ENCODE peak calls at places on chromosomes 1 and 21, in nine cellular contexts. A is coronary artery, L is cardiac muscle cell, V is cardiac fibroblast, Y is heart left ventricle, F is GM12865, S is lower leg skin, E is RWPE1, P is right atrium auricular region. Z is an unnamed sample.

GRCh38 chr1:42756956-42757891 is 9.6 kb downstream of the P3H1 start:
- DNase-seq in A (no peak), L (peak), V (peak), Y (no peak), F (peak), S (no peak), E (peak), P (no peak), Z (no peak)

GRCh38 chr1:236868625-236869467 is 73.8 kb downstream of the MTR start:
- DNase-seq in A (no peak), L (peak), V (peak), Y (no peak), F (peak), S (no peak), E (peak), P (no peak), Z (no peak)

GRCh38 chr21:27043377-27043776 is 76.5 kb upstream of the ADAMTS5 start:
- DNase-seq in A (no peak), L (no peak), V (no peak), Y (no peak), F (no peak), S (no peak), E (no peak), P (no peak), Z (no peak)

GRCh38 chr1:106568161-106568560 is 488.3 kb upstream of the PRMT6 start:
- DNase-seq in A (no peak), L (no peak), V (no peak), Y (no peak), F (no peak), S (no peak), E (no peak), P (no peak), Z (no peak)

GRCh38 chr1:7149080-7149838 is 364.0 kb downstream of the CAMTA1 start:
- DNase-seq in A (no peak), L (peak), V (no peak), Y (peak), F (no peak), S (no peak), E (peak), P (no peak), Z (no peak)

GRCh38 chr1:11862890-11863289 is 4.1 kb upstream of the NPPB start:
- DNase-seq in A (no peak), L (peak), V (peak), Y (no peak), F (no peak), S (no peak), E (peak), P (no peak), Z (no peak)

GRCh38 chr1:111481387-111482221 is 7.8 kb downstream of the C1orf162 start:
- DNase-seq in A (no peak), L (peak), V (peak), Y (peak), F (peak), S (peak), E (peak), P (peak), Z (no peak)

GRCh38 chr1:67888707-67889106 is 55.4 kb upstream of the GNG12 start:
- DNase-seq in A (no peak), L (peak), V (peak), Y (no peak), F (no peak), S (no peak), E (no peak), P (no peak), Z (no peak)

GRCh38 chr1:10424034-10424433 is 6.2 kb upstream of the CENPS start:
- DNase-seq in A (no peak), L (peak), V (peak), Y (peak), F (no peak), S (no peak), E (no peak), P (no peak), Z (no peak)

GRCh38 chr1:109910963-109911798 is 532 bp downstream of the CSF1 start:
- DNase-seq in A (no peak), L (no peak), V (peak), Y (no peak), F (peak), S (no peak), E (no peak), P (no peak), Z (no peak)

GRCh38 chr1:147699686-147700041 is 29.3 kb upstream of the ACP6 start:
- DNase-seq in A (no peak), L (no peak), V (no peak), Y (no peak), F (no peak), S (no peak), E (no peak), P (no peak), Z (no peak)

GRCh38 chr1:236854602-236854978 is 59.5 kb downstream of the MTR start:
- DNase-seq in A (no peak), L (peak), V (peak), Y (no peak), F (no peak), S (no peak), E (peak), P (no peak), Z (no peak)

GRCh38 chr1:175479521-175480342 is 263.7 kb downstream of the TNR start:
- DNase-seq in A (no peak), L (peak), V (no peak), Y (no peak), F (no peak), S (peak), E (no peak), P (no peak), Z (no peak)

GRCh38 chr1:185595835-185596667 is 138.1 kb upstream of the HMCN1 start:
- DNase-seq in A (no peak), L (peak), V (peak), Y (no peak), F (peak), S (no peak), E (peak), P (no peak), Z (no peak)

GRCh38 chr1:53681647-53682368 is 57.2 kb downstream of the GLIS1 start:
- DNase-seq in A (no peak), L (peak), V (peak), Y (peak), F (peak), S (peak), E (peak), P (no peak), Z (no peak)

GRCh38 chr1:11860586-11860985 is 1.8 kb upstream of the NPPB start:
- DNase-seq in A (no peak), L (no peak), V (no peak), Y (no peak), F (no peak), S (no peak), E (no peak), P (no peak), Z (no peak)

GRCh38 chr1:229037806-229038405 is 233.0 kb upstream of the RAB4A start:
- DNase-seq in A (no peak), L (peak), V (no peak), Y (no peak), F (no peak), S (no peak), E (no peak), P (no peak), Z (no peak)

GRCh38 chr1:37514350-37515184 is at the start of gene MEAF6:
- DNase-seq in A (peak), L (peak), V (peak), Y (peak), F (peak), S (peak), E (peak), P (peak), Z (peak)

GRCh38 chr1:32825181-32825580 is 7.7 kb downstream of the S100PBP start:
- DNase-seq in A (no peak), L (no peak), V (no peak), Y (no peak), F (no peak), S (no peak), E (no peak), P (no peak), Z (no peak)

GRCh38 chr1:32830092-32830852 is 12.8 kb downstream of the S100PBP start:
- DNase-seq in A (no peak), L (no peak), V (no peak), Y (no peak), F (no peak), S (no peak), E (no peak), P (no peak), Z (no peak)

GRCh38 chr1:32831878-32832277 is 14.4 kb downstream of the S100PBP start:
- DNase-seq in A (no peak), L (no peak), V (no peak), Y (no peak), F (no peak), S (no peak), E (no peak), P (no peak), Z (no peak)

DNA sequence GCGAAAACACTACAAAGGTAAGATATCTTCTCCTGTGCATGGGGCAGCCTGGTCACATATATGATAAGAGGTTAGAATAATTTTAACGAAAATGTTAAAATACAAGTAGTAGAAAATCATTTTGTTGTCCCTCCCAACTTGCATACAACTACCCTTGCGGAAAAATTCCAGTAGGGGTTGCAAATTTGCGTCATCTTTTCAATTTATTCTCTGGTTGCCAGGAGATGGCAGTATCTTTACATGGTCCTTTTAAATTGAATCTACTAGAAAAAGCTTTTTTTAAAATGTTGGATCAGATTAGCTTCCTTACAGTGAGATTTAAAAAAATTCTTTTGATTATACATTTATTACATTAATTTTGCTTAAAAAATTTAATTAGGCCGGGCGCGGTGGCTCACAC is 10.9 kb downstream of the S100PBP start:
- DNase-seq in A (no peak), L (peak), V (peak), Y (no peak), F (no peak), S (no peak), E (no peak), P (no peak), Z (no peak)
- TF ChIP-seq CTCF in A (no peak), L (peak), V (no peak), Y (peak), F (no peak), S (no peak), E (no peak), P (peak), Z (peak)

GRCh38 chr1:212981025-212981495 is 30.7 kb downstream of the VASH2 start:
- DNase-seq in A (no peak), L (peak), V (no peak), Y (peak), F (no peak), S (peak), E (no peak), P (peak), Z (no peak)

GRCh38 chr1:212981571-212982328 is 31.4 kb downstream of the VASH2 start:
- DNase-seq in A (no peak), L (no peak), V (no peak), Y (peak), F (peak), S (peak), E (no peak), P (no peak), Z (no peak)

GRCh38 chr1:212979340-212980122 is 29.2 kb downstream of the VASH2 start:
- DNase-seq in A (no peak), L (no peak), V (peak), Y (no peak), F (peak), S (peak), E (no peak), P (peak), Z (peak)

GRCh38 chr1:212977781-212978645 is 27.7 kb downstream of the VASH2 start:
- DNase-seq in A (no peak), L (no peak), V (no peak), Y (no peak), F (peak), S (peak), E (no peak), P (peak), Z (peak)

GRCh38 chr1:212980123-212980800 is 29.9 kb downstream of the VASH2 start:
- DNase-seq in A (no peak), L (peak), V (peak), Y (peak), F (no peak), S (peak), E (no peak), P (peak), Z (peak)
- TF ChIP-seq CTCF in A (no peak), L (no peak), V (peak), Y (no peak), F (peak), S (no peak), E (no peak), P (peak), Z (no peak)

GRCh38 chr21:42541174-42541573 is 27.5 kb downstream of the SLC37A1 start:
- DNase-seq in A (no peak), L (no peak), V (no peak), Y (no peak), F (no peak), S (no peak), E (no peak), P (no peak), Z (no peak)

GRCh38 chr21:42538479-42539275 is 25.0 kb downstream of the SLC37A1 start:
- DNase-seq in A (no peak), L (no peak), V (no peak), Y (no peak), F (no peak), S (no peak), E (no peak), P (no peak), Z (no peak)

GRCh38 chr21:42540396-42540795 is 26.7 kb downstream of the SLC37A1 start:
- DNase-seq in A (no peak), L (no peak), V (no peak), Y (no peak), F (no peak), S (no peak), E (no peak), P (no peak), Z (no peak)

GRCh38 chr21:42539342-42539741 is 25.7 kb downstream of the SLC37A1 start:
- DNase-seq in A (no peak), L (no peak), V (no peak), Y (no peak), F (no peak), S (no peak), E (no peak), P (no peak), Z (no peak)

DNA sequence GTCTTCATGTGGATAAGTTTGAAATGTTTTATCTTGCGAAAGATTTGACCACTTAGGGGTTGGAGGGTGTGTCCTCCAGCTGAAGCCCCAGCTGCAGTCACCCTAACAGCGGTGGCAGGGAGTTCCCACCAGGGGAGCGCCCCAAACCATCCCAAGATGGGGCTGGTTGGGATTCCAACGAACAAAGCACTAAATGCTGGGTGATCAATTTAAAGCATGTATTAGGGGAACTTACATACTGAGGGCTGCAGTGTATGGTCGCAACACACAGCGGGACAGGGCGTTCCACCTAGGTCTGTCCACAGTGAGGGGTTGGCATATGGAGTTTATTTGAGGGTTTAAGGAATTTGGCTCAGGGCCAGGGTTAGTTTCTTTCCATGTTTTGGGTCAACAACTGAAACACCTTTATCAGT is 26.3 kb downstream of the SLC37A1 start:
- DNase-seq in A (no peak), L (no peak), V (no peak), Y (no peak), F (no peak), S (no peak), E (no peak), P (no peak), Z (no peak)
- TF ChIP-seq CTCF in A (no peak), L (peak), V (no peak), Y (no peak), F (no peak), S (no peak), E (no peak), P (no peak), Z (peak)

GRCh38 chr1:88552226-88552625 is 131.8 kb upstream of the PKN2 start:
- DNase-seq in A (no peak), L (no peak), V (no peak), Y (no peak), F (no peak), S (no peak), E (no peak), P (no peak), Z (no peak)

GRCh38 chr1:88544166-88544565 is 139.9 kb upstream of the PKN2 start:
- DNase-seq in A (no peak), L (no peak), V (no peak), Y (no peak), F (no peak), S (no peak), E (no peak), P (no peak), Z (no peak)

GRCh38 chr1:88549536-88549935 is 134.5 kb upstream of the PKN2 start:
- DNase-seq in A (no peak), L (peak), V (peak), Y (no peak), F (no peak), S (no peak), E (no peak), P (no peak), Z (no peak)
- TF ChIP-seq CTCF in A (no peak), L (no peak), V (peak), Y (peak), F (no peak), S (no peak), E (peak), P (peak), Z (peak)

DNA sequence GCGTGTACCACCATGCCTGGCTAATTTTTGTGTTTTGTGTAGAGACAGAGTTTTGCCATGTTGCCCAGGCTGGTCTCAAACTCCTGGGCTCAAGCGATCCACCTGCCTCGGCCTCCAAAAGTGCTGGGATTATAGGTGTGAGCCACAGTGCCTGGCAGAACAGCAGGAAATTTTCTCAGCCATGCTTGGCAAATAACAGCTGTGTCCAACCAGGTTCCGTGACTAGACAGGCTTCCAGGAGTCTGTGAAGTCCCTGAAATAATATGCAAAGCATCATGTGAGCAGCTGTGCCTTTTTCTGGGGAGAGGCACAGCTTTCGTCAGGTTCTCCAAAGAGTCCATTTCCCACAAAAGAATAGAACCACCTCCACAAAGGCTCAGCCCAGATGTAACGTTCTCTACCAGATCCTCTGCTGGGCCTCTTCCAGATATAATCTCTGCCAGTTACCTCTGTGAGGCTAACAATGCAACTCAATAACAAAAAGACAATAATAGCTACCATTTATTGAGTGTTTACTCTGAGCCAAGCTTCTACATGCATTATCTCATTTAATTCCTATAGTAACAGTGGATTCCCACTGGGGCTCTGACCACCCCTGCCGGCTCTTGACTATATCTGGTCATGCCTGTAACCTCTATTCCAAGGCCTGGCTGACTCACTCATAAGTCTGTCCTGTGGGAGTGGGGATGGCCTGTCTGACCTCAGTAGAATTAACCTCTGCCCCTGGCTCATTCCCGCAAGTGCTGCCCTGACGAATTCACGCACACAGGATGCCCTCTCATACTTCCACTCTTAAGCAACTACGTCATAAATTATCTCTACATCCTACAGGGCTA is 4.0 kb upstream of the NKAIN1 start:
- DNase-seq in A (no peak), L (peak), V (peak), Y (no peak), F (no peak), S (no peak), E (no peak), P (no peak), Z (no peak)
- TF ChIP-seq CTCF in A (no peak), L (no peak), V (no peak), Y (no peak), F (no peak), S (no peak), E (no peak), P (no peak), Z (no peak)

DNA sequence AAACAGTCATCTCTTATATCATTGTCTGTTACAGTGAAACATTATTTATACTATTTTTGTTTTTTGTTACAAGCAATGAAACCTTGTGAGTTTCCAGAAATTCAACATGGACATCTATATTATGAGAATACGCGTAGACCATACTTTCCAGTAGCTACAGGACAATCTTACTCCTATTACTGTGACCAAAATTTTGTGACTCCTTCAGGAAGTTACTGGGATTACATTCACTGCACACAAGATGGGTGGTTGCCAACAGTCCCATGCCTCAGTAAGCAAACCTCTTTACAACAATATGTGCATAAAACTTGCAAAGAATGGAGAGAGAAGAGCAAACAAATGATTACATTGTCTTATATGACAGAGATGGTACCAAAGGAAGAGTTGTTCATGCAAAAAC is 22.4 kb downstream of the CFHR4 start:
- DNase-seq in A (no peak), L (no peak), V (peak), Y (no peak), F (no peak), S (no peak), E (no peak), P (no peak), Z (no peak)
- TF ChIP-seq CTCF in A (no peak), L (no peak), V (no peak), Y (no peak), F (no peak), S (no peak), E (no peak), P (no peak), Z (no peak)

DNA sequence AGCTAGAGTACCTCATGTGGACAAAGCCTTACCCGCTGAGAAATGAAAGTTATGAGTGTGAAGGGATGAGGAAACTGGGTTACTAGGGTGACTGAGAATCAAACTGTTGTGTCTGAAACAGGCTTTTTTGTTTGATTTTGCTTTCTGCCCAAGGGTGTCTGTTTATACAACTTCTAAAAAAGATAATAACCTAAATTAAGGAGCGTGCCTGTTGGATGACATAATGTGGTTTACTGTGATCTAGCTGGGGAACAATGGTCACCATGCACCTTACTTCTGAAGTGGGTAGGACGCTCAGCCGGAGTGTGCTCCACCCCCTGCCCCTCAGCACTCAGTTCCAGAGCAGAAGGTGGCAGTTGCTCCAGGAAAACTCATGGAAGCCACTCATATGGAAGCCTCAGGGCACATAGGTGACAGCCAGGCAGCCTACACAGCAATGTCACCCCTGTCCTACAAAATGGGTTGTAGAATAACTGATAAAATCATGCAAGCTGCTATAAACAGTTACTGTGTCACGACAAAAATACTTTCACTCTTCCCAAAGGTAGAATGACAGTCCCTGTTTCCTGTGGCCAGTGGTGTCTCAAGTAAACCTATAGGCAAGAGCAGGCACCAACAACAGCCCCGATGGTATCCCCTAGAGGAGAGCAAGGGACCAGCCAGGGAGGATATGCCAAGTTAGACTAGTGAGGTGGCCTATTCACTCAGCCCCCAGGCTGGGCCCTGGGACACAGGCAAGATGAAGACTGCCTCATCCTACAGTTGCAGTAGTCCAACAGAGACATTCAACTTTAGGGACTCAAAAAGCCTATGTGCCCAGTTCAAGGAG is 29.3 kb downstream of the SIPA1L2 start:
- DNase-seq in A (no peak), L (no peak), V (no peak), Y (no peak), F (peak), S (no peak), E (no peak), P (no peak), Z (no peak)
- TF ChIP-seq CTCF in A (no peak), L (no peak), V (no peak), Y (no peak), F (no peak), S (no peak), E (no peak), P (no peak), Z (no peak)